ENCODE peak calls at places on chromosome 2, in six cellular contexts. One of them, this sample, is unnamed.

GRCh38 chr2:50787636-50788035 is 244.3 kb downstream of the NRXN1 start:
- DNase-seq in PC-3: no peak
- DNase-seq in heart left ventricle: no peak
- DNase-seq in CD8-positive, alpha-beta T cell: no peak
- DNase-seq in prostate gland: no peak
- DNase-seq in GM23248: no peak
- DNase-seq in this sample: no peak

GRCh38 chr2:157780211-157780610 is 95.9 kb downstream of the ACVR1 start:
- DNase-seq in PC-3: no peak
- DNase-seq in heart left ventricle: no peak
- DNase-seq in CD8-positive, alpha-beta T cell: no peak
- DNase-seq in prostate gland: no peak
- DNase-seq in GM23248: no peak
- DNase-seq in this sample: no peak

GRCh38 chr2:145918951-145919350 is 1399.0 kb upstream of the ZEB2 start:
- DNase-seq in PC-3: no peak
- DNase-seq in heart left ventricle: no peak
- DNase-seq in CD8-positive, alpha-beta T cell: no peak
- DNase-seq in prostate gland: no peak
- DNase-seq in GM23248: no peak
- DNase-seq in this sample: no peak

GRCh38 chr2:62207480-62207879 is 11.6 kb downstream of the B3GNT2 start:
- DNase-seq in PC-3: no peak
- DNase-seq in heart left ventricle: no peak
- DNase-seq in CD8-positive, alpha-beta T cell: no peak
- DNase-seq in prostate gland: no peak
- DNase-seq in GM23248: no peak
- DNase-seq in this sample: no peak

GRCh38 chr2:73269686-73270465 is 14.4 kb downstream of the FBXO41 start:
- DNase-seq in PC-3: no peak
- DNase-seq in heart left ventricle: no peak
- DNase-seq in CD8-positive, alpha-beta T cell: no peak
- DNase-seq in prostate gland: no peak
- DNase-seq in GM23248: no peak
- DNase-seq in this sample: no peak

GRCh38 chr2:201149064-201149820 is 33.3 kb downstream of the CFLAR start:
- DNase-seq in PC-3: peak; percentile 94
- DNase-seq in heart left ventricle: no peak
- DNase-seq in CD8-positive, alpha-beta T cell: no peak
- DNase-seq in prostate gland: no peak
- DNase-seq in GM23248: peak; percentile 92
- DNase-seq in this sample: peak; percentile 78

GRCh38 chr2:120984452-120985173 is 248.9 kb downstream of the GLI2 start:
- DNase-seq in PC-3: no peak
- DNase-seq in heart left ventricle: no peak
- DNase-seq in CD8-positive, alpha-beta T cell: no peak
- DNase-seq in prostate gland: no peak
- DNase-seq in GM23248: no peak
- DNase-seq in this sample: no peak

GRCh38 chr2:176613358-176614032 is 344.3 kb downstream of the MTX2 start:
- DNase-seq in PC-3: peak; percentile 69
- DNase-seq in heart left ventricle: no peak
- DNase-seq in CD8-positive, alpha-beta T cell: no peak
- DNase-seq in prostate gland: no peak
- DNase-seq in GM23248: peak; percentile 61
- DNase-seq in this sample: no peak

GRCh38 chr2:31297751-31298150 is 63.8 kb downstream of the EHD3 start:
- DNase-seq in PC-3: peak; percentile 55
- DNase-seq in heart left ventricle: no peak
- DNase-seq in CD8-positive, alpha-beta T cell: no peak
- DNase-seq in prostate gland: no peak
- DNase-seq in GM23248: peak; percentile 91
- DNase-seq in this sample: no peak

GRCh38 chr2:66440011-66440542 is 5.2 kb downstream of the MEIS1 start:
- DNase-seq in PC-3: no peak
- DNase-seq in heart left ventricle: peak; percentile 42
- DNase-seq in CD8-positive, alpha-beta T cell: no peak
- DNase-seq in prostate gland: no peak
- DNase-seq in GM23248: peak; percentile 63
- DNase-seq in this sample: no peak

GRCh38 chr2:69980408-69980807 is 19.0 kb upstream of the ASPRV1 start:
- DNase-seq in PC-3: peak; percentile 11
- DNase-seq in heart left ventricle: no peak
- DNase-seq in CD8-positive, alpha-beta T cell: no peak
- DNase-seq in prostate gland: no peak
- DNase-seq in GM23248: peak; percentile 33
- DNase-seq in this sample: peak; percentile 83

GRCh38 chr2:225534697-225535096 is 135.2 kb downstream of the NYAP2 start:
- DNase-seq in PC-3: peak; percentile 4
- DNase-seq in heart left ventricle: no peak
- DNase-seq in CD8-positive, alpha-beta T cell: no peak
- DNase-seq in prostate gland: no peak
- DNase-seq in GM23248: peak; percentile 16
- DNase-seq in this sample: no peak

GRCh38 chr2:25988134-25988533 is 5.8 kb upstream of the KIF3C start:
- DNase-seq in PC-3: no peak
- DNase-seq in heart left ventricle: no peak
- DNase-seq in CD8-positive, alpha-beta T cell: no peak
- DNase-seq in prostate gland: no peak
- DNase-seq in GM23248: no peak
- DNase-seq in this sample: no peak

GRCh38 chr2:10124538-10125045 is 2.1 kb downstream of the RRM2 start:
- DNase-seq in PC-3: peak; percentile 78
- DNase-seq in heart left ventricle: no peak
- DNase-seq in CD8-positive, alpha-beta T cell: peak; percentile 32
- DNase-seq in prostate gland: peak; percentile 58
- DNase-seq in GM23248: peak; percentile 87
- DNase-seq in this sample: peak; percentile 90
- H3K4me1 ChIP-seq in PC-3: peaks cover 35% of the 10 kb centered on the region
- H3K4me1 ChIP-seq in heart left ventricle: peaks cover 12% of the 10 kb centered on the region
- H3K4me1 ChIP-seq in CD8-positive, alpha-beta T cell: peaks cover 33% of the 10 kb centered on the region
- H3K4me1 ChIP-seq in prostate gland: peaks cover 11% of the 10 kb centered on the region
- H3K4me1 ChIP-seq in GM23248: peaks cover 29% of the 10 kb centered on the region
- H3K4me1 ChIP-seq in this sample: peaks cover 42% of the 10 kb centered on the region

GRCh38 chr2:112829247-112829646 is 7.3 kb downstream of the IL1B start:
- DNase-seq in PC-3: no peak
- DNase-seq in heart left ventricle: no peak
- DNase-seq in CD8-positive, alpha-beta T cell: no peak
- DNase-seq in prostate gland: no peak
- DNase-seq in GM23248: no peak
- DNase-seq in this sample: no peak
- H3K9me3 ChIP-seq in PC-3: no peaks in the 10 kb centered on the region
- H3K9me3 ChIP-seq in heart left ventricle: no peaks in the 10 kb centered on the region
- H3K9me3 ChIP-seq in CD8-positive, alpha-beta T cell: no peaks in the 10 kb centered on the region
- H3K9me3 ChIP-seq in prostate gland: no peaks in the 10 kb centered on the region
- H3K9me3 ChIP-seq in GM23248: no peaks in the 10 kb centered on the region
- H3K9me3 ChIP-seq in this sample: no peaks in the 10 kb centered on the region

DNA sequence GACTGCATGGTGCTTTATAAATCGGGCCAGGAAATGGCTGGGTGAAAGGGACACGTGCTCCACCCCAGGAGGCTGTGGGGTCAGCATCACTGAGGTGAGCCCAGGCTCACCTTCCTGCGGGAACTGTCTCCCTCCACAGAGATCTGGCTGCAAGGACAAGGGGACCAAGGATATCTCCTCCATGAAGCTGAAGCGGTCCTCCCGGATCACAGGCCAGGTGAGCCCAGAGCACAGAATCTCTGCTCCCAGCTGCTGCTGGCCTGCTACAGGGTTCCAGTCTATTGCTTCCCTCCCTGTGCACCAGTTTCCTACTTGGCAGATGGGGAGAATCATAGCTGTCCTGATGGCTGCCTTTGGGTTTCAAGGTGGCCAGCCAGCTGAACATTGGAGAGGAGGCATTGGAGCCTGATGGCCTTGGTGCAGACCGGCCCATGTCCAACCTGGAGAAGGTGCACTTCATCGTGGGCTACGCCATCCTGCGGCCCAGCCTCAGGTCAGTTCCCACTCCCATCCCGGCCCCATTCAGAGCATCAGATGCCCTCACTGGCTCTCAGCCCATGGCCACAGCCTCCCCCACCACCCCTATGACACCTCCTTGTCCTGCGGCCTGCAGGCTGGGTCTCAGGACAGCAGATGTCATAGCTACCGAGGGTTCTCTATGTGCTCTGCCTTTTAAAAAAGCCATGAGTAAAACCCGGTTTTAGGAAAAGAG is 33.7 kb upstream of the GPR17 start:
- DNase-seq in PC-3: no peak
- DNase-seq in heart left ventricle: no peak
- DNase-seq in CD8-positive, alpha-beta T cell: no peak
- DNase-seq in prostate gland: no peak
- DNase-seq in GM23248: no peak
- DNase-seq in this sample: no peak
- H3K4me1 ChIP-seq in PC-3: peaks cover 32% of the 10 kb centered on the region
- H3K4me1 ChIP-seq in heart left ventricle: no peaks in the 10 kb centered on the region
- H3K4me1 ChIP-seq in CD8-positive, alpha-beta T cell: peaks cover 18% of the 10 kb centered on the region
- H3K4me1 ChIP-seq in prostate gland: no peaks in the 10 kb centered on the region
- H3K4me1 ChIP-seq in GM23248: peaks cover 12% of the 10 kb centered on the region
- H3K4me1 ChIP-seq in this sample: no peaks in the 10 kb centered on the region

GRCh38 chr2:133658020-133658903 is 90.0 kb upstream of the NCKAP5 start:
- DNase-seq in PC-3: peak; percentile 19
- DNase-seq in heart left ventricle: no peak
- DNase-seq in CD8-positive, alpha-beta T cell: no peak
- DNase-seq in prostate gland: no peak
- DNase-seq in GM23248: no peak
- DNase-seq in this sample: no peak

GRCh38 chr2:133660511-133660910 is 92.2 kb upstream of the NCKAP5 start:
- DNase-seq in PC-3: no peak
- DNase-seq in heart left ventricle: no peak
- DNase-seq in CD8-positive, alpha-beta T cell: no peak
- DNase-seq in prostate gland: no peak
- DNase-seq in GM23248: peak; percentile 45
- DNase-seq in this sample: no peak

GRCh38 chr2:133653116-133653515 is 84.9 kb upstream of the NCKAP5 start:
- DNase-seq in PC-3: no peak
- DNase-seq in heart left ventricle: no peak
- DNase-seq in CD8-positive, alpha-beta T cell: no peak
- DNase-seq in prostate gland: no peak
- DNase-seq in GM23248: no peak
- DNase-seq in this sample: no peak

GRCh38 chr2:133655565-133656113 is 87.4 kb upstream of the NCKAP5 start:
- DNase-seq in PC-3: no peak
- DNase-seq in heart left ventricle: no peak
- DNase-seq in CD8-positive, alpha-beta T cell: no peak
- DNase-seq in prostate gland: no peak
- DNase-seq in GM23248: peak; percentile 34
- DNase-seq in this sample: peak; percentile 74

DNA sequence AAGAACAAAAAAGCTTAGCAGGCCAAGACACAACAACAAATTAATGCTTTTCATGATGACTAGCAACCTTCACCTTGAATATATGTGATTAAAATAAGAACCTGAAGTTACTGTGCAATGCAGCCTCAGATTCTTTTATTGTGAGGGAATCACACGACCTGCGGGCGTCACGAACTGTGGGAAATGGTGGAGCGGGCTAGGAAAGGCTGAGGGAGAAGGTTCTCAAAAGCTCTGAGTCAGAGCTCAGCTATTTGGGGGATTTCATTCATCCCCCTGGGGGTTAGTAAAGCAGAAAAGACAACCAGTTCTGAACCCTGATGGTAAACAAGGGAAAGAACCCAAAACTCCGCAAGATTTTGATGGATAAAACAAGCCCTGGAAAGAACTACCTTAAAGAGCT is 89.3 kb upstream of the NCKAP5 start:
- DNase-seq in PC-3: no peak
- DNase-seq in heart left ventricle: no peak
- DNase-seq in CD8-positive, alpha-beta T cell: no peak
- DNase-seq in prostate gland: no peak
- DNase-seq in GM23248: no peak
- DNase-seq in this sample: no peak
- H3K9me3 ChIP-seq in PC-3: no peaks in the 10 kb centered on the region
- H3K9me3 ChIP-seq in heart left ventricle: no peaks in the 10 kb centered on the region
- H3K9me3 ChIP-seq in CD8-positive, alpha-beta T cell: no peaks in the 10 kb centered on the region
- H3K9me3 ChIP-seq in prostate gland: no peaks in the 10 kb centered on the region
- H3K9me3 ChIP-seq in GM23248: no peaks in the 10 kb centered on the region
- H3K9me3 ChIP-seq in this sample: no peaks in the 10 kb centered on the region

GRCh38 chr2:161373939-161374338 is 42.2 kb upstream of the TBR1 start:
- DNase-seq in PC-3: no peak
- DNase-seq in heart left ventricle: no peak
- DNase-seq in CD8-positive, alpha-beta T cell: no peak
- DNase-seq in prostate gland: no peak
- DNase-seq in GM23248: peak; percentile 57
- DNase-seq in this sample: peak; percentile 45
- H3K4me1 ChIP-seq in PC-3: no peaks in the 10 kb centered on the region
- H3K4me1 ChIP-seq in heart left ventricle: no peaks in the 10 kb centered on the region
- H3K4me1 ChIP-seq in CD8-positive, alpha-beta T cell: no peaks in the 10 kb centered on the region
- H3K4me1 ChIP-seq in prostate gland: no peaks in the 10 kb centered on the region
- H3K4me1 ChIP-seq in GM23248: peaks cover 20% of the 10 kb centered on the region
- H3K4me1 ChIP-seq in this sample: peaks cover 18% of the 10 kb centered on the region

GRCh38 chr2:185006481-185006880 is 408.2 kb downstream of the ZNF804A start:
- DNase-seq in PC-3: no peak
- DNase-seq in heart left ventricle: no peak
- DNase-seq in CD8-positive, alpha-beta T cell: no peak
- DNase-seq in prostate gland: no peak
- DNase-seq in GM23248: no peak
- DNase-seq in this sample: no peak
- H3K9me3 ChIP-seq in PC-3: peaks cover 13% of the 10 kb centered on the region
- H3K9me3 ChIP-seq in heart left ventricle: peaks cover 34% of the 10 kb centered on the region
- H3K9me3 ChIP-seq in CD8-positive, alpha-beta T cell: no peaks in the 10 kb centered on the region
- H3K9me3 ChIP-seq in prostate gland: no peaks in the 10 kb centered on the region
- H3K9me3 ChIP-seq in GM23248: no peaks in the 10 kb centered on the region
- H3K9me3 ChIP-seq in this sample: peaks cover 27% of the 10 kb centered on the region

DNA sequence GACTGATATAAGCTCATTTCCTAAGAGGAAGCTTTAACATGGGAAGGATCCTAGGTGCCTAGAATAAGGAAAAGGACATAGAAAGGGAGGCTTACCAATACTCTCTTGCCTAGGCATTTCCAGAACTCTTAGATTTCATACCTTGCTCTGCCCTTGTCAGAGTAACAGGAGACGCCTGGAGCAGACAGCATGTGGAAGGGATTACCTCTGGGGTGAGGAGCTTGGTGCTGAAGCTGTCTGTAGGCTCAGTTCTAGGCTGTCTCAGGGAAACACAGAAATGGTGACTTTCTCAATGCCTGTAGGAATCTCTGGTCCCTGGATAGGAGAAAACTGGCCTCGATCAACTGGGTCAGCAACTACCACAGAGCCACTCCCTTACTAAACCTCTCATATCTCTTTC is 150.0 kb downstream of the SLC4A3 start:
- DNase-seq in PC-3: no peak
- DNase-seq in heart left ventricle: no peak
- DNase-seq in CD8-positive, alpha-beta T cell: no peak
- DNase-seq in prostate gland: no peak
- DNase-seq in GM23248: no peak
- DNase-seq in this sample: no peak
- H3K4me1 ChIP-seq in PC-3: no peaks in the 10 kb centered on the region
- H3K4me1 ChIP-seq in heart left ventricle: no peaks in the 10 kb centered on the region
- H3K4me1 ChIP-seq in CD8-positive, alpha-beta T cell: no peaks in the 10 kb centered on the region
- H3K4me1 ChIP-seq in prostate gland: peaks cover 2% of the 10 kb centered on the region
- H3K4me1 ChIP-seq in GM23248: no peaks in the 10 kb centered on the region
- H3K4me1 ChIP-seq in this sample: peaks cover under 1% of the 10 kb centered on the region

GRCh38 chr2:3737128-3737527 is 33.8 kb downstream of the DCDC2C start:
- DNase-seq in PC-3: no peak
- DNase-seq in heart left ventricle: no peak
- DNase-seq in CD8-positive, alpha-beta T cell: no peak
- DNase-seq in prostate gland: no peak
- DNase-seq in GM23248: no peak
- DNase-seq in this sample: no peak
- H3K9me3 ChIP-seq in PC-3: no peaks in the 10 kb centered on the region
- H3K9me3 ChIP-seq in heart left ventricle: no peaks in the 10 kb centered on the region
- H3K9me3 ChIP-seq in CD8-positive, alpha-beta T cell: no peaks in the 10 kb centered on the region
- H3K9me3 ChIP-seq in prostate gland: no peaks in the 10 kb centered on the region
- H3K9me3 ChIP-seq in GM23248: no peaks in the 10 kb centered on the region
- H3K9me3 ChIP-seq in this sample: no peaks in the 10 kb centered on the region

GRCh38 chr2:65382776-65383357 is 49.5 kb downstream of the SPRED2 start:
- DNase-seq in PC-3: peak; percentile 99
- DNase-seq in heart left ventricle: peak; percentile 86
- DNase-seq in CD8-positive, alpha-beta T cell: peak; percentile 68
- DNase-seq in prostate gland: peak; percentile 83
- DNase-seq in GM23248: peak; percentile 97
- DNase-seq in this sample: peak; percentile 90
- H3K4me1 ChIP-seq in PC-3: peaks cover 76% of the 10 kb centered on the region
- H3K4me1 ChIP-seq in heart left ventricle: peaks cover 36% of the 10 kb centered on the region
- H3K4me1 ChIP-seq in CD8-positive, alpha-beta T cell: peaks cover 21% of the 10 kb centered on the region
- H3K4me1 ChIP-seq in prostate gland: peaks cover 24% of the 10 kb centered on the region
- H3K4me1 ChIP-seq in GM23248: peaks cover 50% of the 10 kb centered on the region
- H3K4me1 ChIP-seq in this sample: peaks cover 50% of the 10 kb centered on the region

This sample was measured in adipocyte.